ENCODE peak calls at places on chromosomes 1 and 21, in six cellular contexts. L is sciatic nerve, A is dermis blood vessel endothelial cell, U is heart left ventricle, B is mucosa of gallbladder, Q is GM12892. K is an unnamed sample.

GRCh38 chr1:78348526-78349284 is 142.1 kb upstream of the PTGFR start:
- DNase-seq in Q (no peak), L (no peak), B (no peak), A (no peak), U (no peak), K (no peak)

GRCh38 chr1:175826705-175827104 is 83.3 kb upstream of the TNR start:
- DNase-seq in B (no peak), L (no peak), A (no peak), Q (no peak), U (no peak), K (no peak)

GRCh38 chr1:46456411-46456963 is 33.1 kb upstream of the DMBX1 start:
- DNase-seq in A (no peak), Q (no peak), L (no peak), B (no peak), U (no peak), K (no peak)

GRCh38 chr1:228062812-228063211 is 19.7 kb upstream of the ARF1 start:
- DNase-seq in B (no peak), L (no peak), A (no peak), U (no peak), Q (no peak), K (peak; percentile 31)

GRCh38 chr21:35249636-35250035 is 200.5 kb upstream of the RUNX1 start:
- DNase-seq in A (no peak), L (no peak), B (no peak), Q (no peak), U (no peak), K (no peak)

GRCh38 chr1:44408181-44409018 is 3.3 kb downstream of the RNF220 start:
- DNase-seq in A (no peak), U (no peak), B (no peak), Q (no peak), L (no peak), K (no peak)

GRCh38 chr1:52727114-52727586 is 897 bp downstream of the ZYG11B start:
- DNase-seq in B (no peak), Q (no peak), L (no peak), U (no peak), A (peak; percentile 20), K (no peak)

GRCh38 chr1:53137729-53138128 is 4.7 kb downstream of the SLC1A7 start:
- DNase-seq in A (no peak), U (no peak), L (peak; percentile 13), B (no peak), Q (no peak), K (no peak)

GRCh38 chr1:93980320-93980744 is 71.1 kb upstream of the GCLM start:
- DNase-seq in B (no peak), Q (no peak), A (peak; percentile 37), L (no peak), U (no peak), K (no peak)